ENCODE peak calls at places on chromosomes 6 and 20, in seven cellular contexts. R is AG04450, U is naive B cell, Q is posterior vena cava, K is cardiac muscle cell, B is AG08395, O is T-cell. I is an unnamed sample.
A peak's percentile ranks its signal among the peaks of the same experiment; 100 is the strongest.

GRCh38 chr6:107418118-107418517 is 41.2 kb downstream of the PDSS2 start:
- DNase-seq in O (no peak), B (peak; percentile 16), K (peak; percentile 37), Q (no peak), U (no peak), R (no peak), I (peak; percentile 11)

GRCh38 chr20:56995635-56996075 is 270.8 kb downstream of the BMP7 start:
- DNase-seq in B (no peak), K (peak; percentile 12), R (no peak), Q (no peak), O (no peak), U (no peak), I (peak; percentile 23)

GRCh38 chr6:20538131-20538662 is 3.9 kb downstream of the CDKAL1 start:
- DNase-seq in Q (no peak), B (no peak), K (no peak), R (no peak), U (no peak), O (no peak), I (no peak)

GRCh38 chr6:32570363-32570905 is 19.2 kb downstream of the HLA-DRB1 start:
- DNase-seq in K (no peak), O (no peak), R (no peak), U (no peak), Q (no peak), B (no peak), I (no peak)

GRCh38 chr6:70337379-70338073 is 34.6 kb upstream of the COL9A1 start:
- DNase-seq in B (no peak), U (no peak), Q (no peak), R (no peak), O (no peak), K (no peak), I (no peak)

GRCh38 chr6:42555477-42556457 is 8.1 kb upstream of the UBR2 start:
- DNase-seq in Q (no peak), K (peak; percentile 7), O (no peak), B (no peak), R (no peak), U (no peak), I (peak; percentile 39)

GRCh38 chr20:63740070-63740500 is 509 bp downstream of the SLC2A4RG start:
- DNase-seq in R (no peak), B (peak; percentile 62), K (peak; percentile 46), O (peak; percentile 36), Q (no peak), U (peak; percentile 29), I (no peak)

GRCh38 chr20:36601546-36601945 is 4.0 kb upstream of the RAB5IF start:
- DNase-seq in Q (no peak), U (no peak), B (no peak), R (no peak), K (no peak), O (no peak), I (no peak)

GRCh38 chr6:133333852-133334251 is 92.7 kb downstream of the EYA4 start:
- DNase-seq in Q (no peak), O (no peak), R (no peak), K (no peak), B (no peak), U (no peak), I (no peak)

GRCh38 chr20:48970681-48971370 is 49.3 kb downstream of the ARFGEF2 start:
- DNase-seq in R (no peak), O (no peak), U (no peak), K (no peak), B (no peak), Q (no peak), I (no peak)

GRCh38 chr6:37485259-37485658 is 14.4 kb downstream of the CCDC167 start:
- DNase-seq in O (no peak), U (no peak), R (no peak), B (no peak), Q (no peak), K (no peak), I (no peak)

GRCh38 chr20:45827030-45827652 is at the start of gene TNNC2:
- DNase-seq in R (no peak), K (no peak), O (no peak), B (no peak), Q (peak; percentile 51), U (no peak), I (peak; percentile 48)

GRCh38 chr20:57768519-57768918 is 58.7 kb upstream of the PMEPA1 start:
- DNase-seq in Q (no peak), O (no peak), K (no peak), B (no peak), U (no peak), R (no peak), I (no peak)

GRCh38 chr6:125787791-125788190 is 3.0 kb upstream of the NCOA7 start:
- DNase-seq in Q (no peak), K (peak; percentile 75), O (no peak), B (peak; percentile 14), R (no peak), U (no peak), I (no peak)

GRCh38 chr20:2206957-2207769 is 88.6 kb upstream of the TGM3 start:
- DNase-seq in R (no peak), K (peak; percentile 75), Q (peak; percentile 95), U (peak; percentile 67), B (peak; percentile 85), O (peak; percentile 42), I (peak; percentile 53)

GRCh38 chr20:35771367-35771688 is 487 bp upstream of the PHF20 start:
- DNase-seq in O (no peak), K (no peak), R (no peak), B (no peak), Q (no peak), U (no peak), I (no peak)

GRCh38 chr6:43941174-43941573 is 171.2 kb downstream of the VEGFA start:
- DNase-seq in R (no peak), O (no peak), K (no peak), Q (peak; percentile 52), U (no peak), B (no peak), I (no peak)

GRCh38 chr6:157020398-157021266 is 243.5 kb downstream of the ARID1B start:
- DNase-seq in O (peak; percentile 54), Q (no peak), K (peak; percentile 74), B (peak; percentile 57), R (no peak), U (peak; percentile 12), I (peak; percentile 51)

GRCh38 chr6:12001706-12002070 is 10.4 kb upstream of the HIVEP1 start:
- DNase-seq in U (no peak), K (peak; percentile 19), B (no peak), O (no peak), Q (no peak), R (no peak), I (peak; percentile 70)

GRCh38 chr6:161424421-161424820 is 150.6 kb upstream of the AGPAT4 start:
- DNase-seq in U (no peak), K (no peak), O (no peak), R (no peak), Q (no peak), B (no peak), I (no peak)

GRCh38 chr20:13995086-13995665 is at the start of gene MACROD2:
- DNase-seq in R (no peak), U (no peak), B (peak; percentile 99), Q (peak; percentile 98), O (peak; percentile 6), K (peak; percentile 69), I (peak; percentile 49)

GRCh38 chr6:158270389-158271127 is 41.7 kb upstream of the TULP4 start:
- DNase-seq in R (no peak), U (no peak), K (no peak), B (no peak), Q (no peak), O (no peak), I (no peak)

GRCh38 chr20:56628015-56628872 is 862 bp upstream of the TFAP2C start:
- DNase-seq in U (no peak), K (peak; percentile 21), R (no peak), B (peak; percentile 54), O (no peak), Q (no peak), I (no peak)

GRCh38 chr6:42197574-42198362 is 3.0 kb upstream of the GUCA1B start:
- DNase-seq in O (no peak), R (no peak), U (no peak), B (peak; percentile 64), K (peak; percentile 83), Q (no peak), I (peak; percentile 81)

GRCh38 chr6:138035070-138035469 is 72.1 kb downstream of the PERP start:
- DNase-seq in Q (no peak), B (no peak), R (no peak), U (no peak), O (no peak), K (no peak), I (no peak)

GRCh38 chr20:14860410-14860814 is 523.0 kb upstream of the FLRT3 start:
- DNase-seq in B (no peak), R (no peak), K (no peak), U (no peak), Q (no peak), O (no peak), I (peak; percentile 16)

GRCh38 chr6:45305546-45305945 is 22.6 kb upstream of the RUNX2 start:
- DNase-seq in U (no peak), B (no peak), K (no peak), R (no peak), Q (peak; percentile 29), O (no peak), I (no peak)

GRCh38 chr6:26743157-26743821 is 83.7 kb upstream of the ZNF322 start:
- DNase-seq in O (no peak), R (no peak), B (peak; percentile 62), U (no peak), Q (no peak), K (peak; percentile 53), I (no peak)

GRCh38 chr6:150590448-150590847 is 9.2 kb upstream of the PLEKHG1 start:
- DNase-seq in O (no peak), R (no peak), K (no peak), U (peak; percentile 21), B (no peak), Q (no peak), I (no peak)

GRCh38 chr6:134240664-134241431 is 77.1 kb downstream of the SGK1 start:
- DNase-seq in U (peak; percentile 86), B (no peak), K (no peak), Q (peak; percentile 92), R (no peak), O (peak; percentile 86), I (no peak)

GRCh38 chr6:52407467-52407866 is 12.7 kb upstream of the EFHC1 start:
- DNase-seq in O (no peak), B (peak; percentile 74), R (no peak), K (peak; percentile 60), U (no peak), Q (no peak), I (peak; percentile 68)

GRCh38 chr6:16481680-16482079 is 243.3 kb downstream of the GMPR start:
- DNase-seq in Q (no peak), O (peak; percentile 57), B (no peak), K (peak; percentile 17), R (no peak), U (no peak), I (no peak)

GRCh38 chr20:43837856-43838702 is 76.6 kb upstream of the TOX2 start:
- DNase-seq in U (no peak), K (no peak), B (no peak), R (no peak), O (no peak), Q (no peak), I (no peak)

GRCh38 chr6:35576647-35577046 is 64.0 kb upstream of the TULP1 start:
- DNase-seq in Q (no peak), K (no peak), O (no peak), B (no peak), R (no peak), U (no peak), I (no peak)

GRCh38 chr20:51888186-51888790 is 86.0 kb upstream of the SALL4 start:
- DNase-seq in B (no peak), U (no peak), O (no peak), R (no peak), K (no peak), Q (no peak), I (no peak)